ENCODE peak calls at places on chromosomes 3 and 15, in ten cellular contexts. One of them, this sample, is unnamed. For H3K4me1, the result is how much of the 10 kb centered on the place peaks cover.

GRCh38 chr3:136296960-136297359 is 46.8 kb downstream of the PCCB start:
- DNase-seq in cardiac muscle cell: no peak
- DNase-seq in fibroblast of lung: no peak
- DNase-seq in right lobe of liver: no peak
- DNase-seq in ovary: no peak
- DNase-seq in psoas muscle: no peak
- DNase-seq in heart right ventricle: no peak
- DNase-seq in CD8-positive, alpha-beta memory T cell: no peak
- DNase-seq in CD4-positive, alpha-beta memory T cell: no peak
- DNase-seq in SJSA1: no peak
- DNase-seq in this sample: no peak

GRCh38 chr3:23712095-23712494 is 93.7 kb upstream of the UBE2E1 start:
- DNase-seq in cardiac muscle cell: no peak
- DNase-seq in fibroblast of lung: no peak
- DNase-seq in right lobe of liver: no peak
- DNase-seq in ovary: no peak
- DNase-seq in psoas muscle: no peak
- DNase-seq in heart right ventricle: no peak
- DNase-seq in CD8-positive, alpha-beta memory T cell: no peak
- DNase-seq in CD4-positive, alpha-beta memory T cell: no peak
- DNase-seq in SJSA1: no peak
- DNase-seq in this sample: no peak

GRCh38 chr3:170397579-170398177 is 21.0 kb upstream of the CLDN11 start:
- DNase-seq in cardiac muscle cell: no peak
- DNase-seq in fibroblast of lung: no peak
- DNase-seq in right lobe of liver: no peak
- DNase-seq in ovary: no peak
- DNase-seq in psoas muscle: no peak
- DNase-seq in heart right ventricle: no peak
- DNase-seq in CD8-positive, alpha-beta memory T cell: no peak
- DNase-seq in CD4-positive, alpha-beta memory T cell: no peak
- DNase-seq in SJSA1: no peak
- DNase-seq in this sample: no peak

GRCh38 chr3:51681453-51681852 is 10.4 kb downstream of the TEX264 start:
- DNase-seq in cardiac muscle cell: no peak
- DNase-seq in fibroblast of lung: no peak
- DNase-seq in right lobe of liver: peak
- DNase-seq in ovary: no peak
- DNase-seq in psoas muscle: no peak
- DNase-seq in heart right ventricle: no peak
- DNase-seq in CD8-positive, alpha-beta memory T cell: peak
- DNase-seq in CD4-positive, alpha-beta memory T cell: peak
- DNase-seq in SJSA1: no peak
- DNase-seq in this sample: no peak

GRCh38 chr3:38120690-38121450 is 16.1 kb downstream of the ACAA1 start:
- DNase-seq in cardiac muscle cell: no peak
- DNase-seq in fibroblast of lung: no peak
- DNase-seq in right lobe of liver: peak
- DNase-seq in ovary: no peak
- DNase-seq in psoas muscle: no peak
- DNase-seq in heart right ventricle: no peak
- DNase-seq in CD8-positive, alpha-beta memory T cell: no peak
- DNase-seq in CD4-positive, alpha-beta memory T cell: no peak
- DNase-seq in SJSA1: no peak
- DNase-seq in this sample: peak

GRCh38 chr15:93126496-93127083 is 37.6 kb upstream of the RGMA start:
- DNase-seq in cardiac muscle cell: no peak
- DNase-seq in fibroblast of lung: no peak
- DNase-seq in right lobe of liver: no peak
- DNase-seq in ovary: no peak
- DNase-seq in psoas muscle: peak
- DNase-seq in heart right ventricle: peak
- DNase-seq in CD8-positive, alpha-beta memory T cell: no peak
- DNase-seq in CD4-positive, alpha-beta memory T cell: no peak
- DNase-seq in SJSA1: no peak
- DNase-seq in this sample: no peak

GRCh38 chr15:78726870-78727551 is 84.3 kb downstream of the ADAMTS7 start:
- DNase-seq in cardiac muscle cell: peak
- DNase-seq in fibroblast of lung: no peak
- DNase-seq in right lobe of liver: no peak
- DNase-seq in ovary: no peak
- DNase-seq in psoas muscle: no peak
- DNase-seq in heart right ventricle: no peak
- DNase-seq in CD8-positive, alpha-beta memory T cell: no peak
- DNase-seq in CD4-positive, alpha-beta memory T cell: no peak
- DNase-seq in SJSA1: peak
- DNase-seq in this sample: no peak

GRCh38 chr15:71106802-71107500 is 8.3 kb upstream of the THSD4 start:
- DNase-seq in cardiac muscle cell: no peak
- DNase-seq in fibroblast of lung: no peak
- DNase-seq in right lobe of liver: no peak
- DNase-seq in ovary: no peak
- DNase-seq in psoas muscle: no peak
- DNase-seq in heart right ventricle: no peak
- DNase-seq in CD8-positive, alpha-beta memory T cell: no peak
- DNase-seq in CD4-positive, alpha-beta memory T cell: no peak
- DNase-seq in SJSA1: no peak
- DNase-seq in this sample: no peak

GRCh38 chr3:197482001-197482400 is 73.8 kb downstream of the BDH1 start:
- DNase-seq in cardiac muscle cell: no peak
- DNase-seq in fibroblast of lung: peak
- DNase-seq in right lobe of liver: no peak
- DNase-seq in ovary: no peak
- DNase-seq in psoas muscle: no peak
- DNase-seq in heart right ventricle: no peak
- DNase-seq in CD8-positive, alpha-beta memory T cell: no peak
- DNase-seq in CD4-positive, alpha-beta memory T cell: no peak
- DNase-seq in SJSA1: no peak
- DNase-seq in this sample: no peak

GRCh38 chr3:20111836-20112235 is 71.6 kb downstream of the KAT2B start:
- DNase-seq in cardiac muscle cell: no peak
- DNase-seq in fibroblast of lung: no peak
- DNase-seq in right lobe of liver: no peak
- DNase-seq in ovary: no peak
- DNase-seq in psoas muscle: no peak
- DNase-seq in heart right ventricle: no peak
- DNase-seq in CD8-positive, alpha-beta memory T cell: no peak
- DNase-seq in CD4-positive, alpha-beta memory T cell: no peak
- DNase-seq in SJSA1: no peak
- DNase-seq in this sample: no peak

GRCh38 chr15:39362832-39363561 is 217.9 kb upstream of the THBS1 start:
- DNase-seq in cardiac muscle cell: no peak
- DNase-seq in fibroblast of lung: peak
- DNase-seq in right lobe of liver: no peak
- DNase-seq in ovary: no peak
- DNase-seq in psoas muscle: no peak
- DNase-seq in heart right ventricle: no peak
- DNase-seq in CD8-positive, alpha-beta memory T cell: no peak
- DNase-seq in CD4-positive, alpha-beta memory T cell: no peak
- DNase-seq in SJSA1: peak
- DNase-seq in this sample: no peak

GRCh38 chr15:92637621-92638020 is 18.0 kb downstream of the FAM174B start:
- DNase-seq in cardiac muscle cell: no peak
- DNase-seq in fibroblast of lung: no peak
- DNase-seq in right lobe of liver: no peak
- DNase-seq in ovary: peak
- DNase-seq in psoas muscle: no peak
- DNase-seq in heart right ventricle: peak
- DNase-seq in CD8-positive, alpha-beta memory T cell: no peak
- DNase-seq in CD4-positive, alpha-beta memory T cell: no peak
- DNase-seq in SJSA1: peak
- DNase-seq in this sample: peak

GRCh38 chr3:179149951-179150350 is 1.8 kb downstream of the PIK3CA start:
- DNase-seq in cardiac muscle cell: no peak
- DNase-seq in fibroblast of lung: peak
- DNase-seq in right lobe of liver: no peak
- DNase-seq in ovary: no peak
- DNase-seq in psoas muscle: no peak
- DNase-seq in heart right ventricle: no peak
- DNase-seq in CD8-positive, alpha-beta memory T cell: no peak
- DNase-seq in CD4-positive, alpha-beta memory T cell: no peak
- DNase-seq in SJSA1: no peak
- DNase-seq in this sample: no peak

GRCh38 chr3:179146911-179147570 is 1.1 kb upstream of the PIK3CA start:
- DNase-seq in cardiac muscle cell: peak
- DNase-seq in fibroblast of lung: peak
- DNase-seq in right lobe of liver: no peak
- DNase-seq in ovary: no peak
- DNase-seq in psoas muscle: no peak
- DNase-seq in heart right ventricle: no peak
- DNase-seq in CD8-positive, alpha-beta memory T cell: no peak
- DNase-seq in CD4-positive, alpha-beta memory T cell: peak
- DNase-seq in SJSA1: no peak
- DNase-seq in this sample: no peak

GRCh38 chr3:179148446-179149238 is 485 bp downstream of the PIK3CA start:
- DNase-seq in cardiac muscle cell: peak
- DNase-seq in fibroblast of lung: peak
- DNase-seq in right lobe of liver: peak
- DNase-seq in ovary: peak
- DNase-seq in psoas muscle: peak
- DNase-seq in heart right ventricle: peak
- DNase-seq in CD8-positive, alpha-beta memory T cell: peak
- DNase-seq in CD4-positive, alpha-beta memory T cell: peak
- DNase-seq in SJSA1: peak
- DNase-seq in this sample: peak

GRCh38 chr3:179149239-179149887 is 1.2 kb downstream of the PIK3CA start:
- DNase-seq in cardiac muscle cell: peak
- DNase-seq in fibroblast of lung: peak
- DNase-seq in right lobe of liver: no peak
- DNase-seq in ovary: peak
- DNase-seq in psoas muscle: no peak
- DNase-seq in heart right ventricle: no peak
- DNase-seq in CD8-positive, alpha-beta memory T cell: no peak
- DNase-seq in CD4-positive, alpha-beta memory T cell: peak
- DNase-seq in SJSA1: no peak
- DNase-seq in this sample: peak

GRCh38 chr3:179147571-179148445 is at the start of gene PIK3CA:
- DNase-seq in cardiac muscle cell: peak
- DNase-seq in fibroblast of lung: peak
- DNase-seq in right lobe of liver: peak
- DNase-seq in ovary: peak
- DNase-seq in psoas muscle: peak
- DNase-seq in heart right ventricle: peak
- DNase-seq in CD8-positive, alpha-beta memory T cell: peak
- DNase-seq in CD4-positive, alpha-beta memory T cell: peak
- DNase-seq in SJSA1: peak
- DNase-seq in this sample: peak
- H3K4me1 ChIP-seq in cardiac muscle cell: under half
- H3K4me1 ChIP-seq in fibroblast of lung: under half
- H3K4me1 ChIP-seq in right lobe of liver: under half
- H3K4me1 ChIP-seq in ovary: under half
- H3K4me1 ChIP-seq in psoas muscle: under half
- H3K4me1 ChIP-seq in heart right ventricle: under half
- H3K4me1 ChIP-seq in CD8-positive, alpha-beta memory T cell: under half
- H3K4me1 ChIP-seq in CD4-positive, alpha-beta memory T cell: under half
- H3K4me1 ChIP-seq in SJSA1: under half
- H3K4me1 ChIP-seq in this sample: under half

DNA sequence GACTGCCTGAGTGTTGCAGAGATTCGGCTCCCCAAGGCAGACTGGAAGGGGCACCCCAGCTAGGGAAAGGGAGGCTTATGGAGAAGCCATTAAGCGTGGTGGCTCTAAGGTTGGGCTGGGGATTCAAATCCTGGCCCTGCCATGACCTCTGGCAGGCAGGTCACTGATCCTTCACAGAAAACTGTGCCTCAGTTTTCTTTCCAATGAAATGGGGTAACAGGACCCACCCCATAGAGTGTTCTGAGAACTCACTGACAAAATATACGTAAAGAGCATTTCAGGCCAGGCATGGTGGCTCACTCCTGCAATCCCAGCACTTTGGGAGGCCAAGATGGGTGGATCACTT is 34.6 kb downstream of the DNASE1L3 start:
- DNase-seq in cardiac muscle cell: no peak
- DNase-seq in fibroblast of lung: no peak
- DNase-seq in right lobe of liver: no peak
- DNase-seq in ovary: no peak
- DNase-seq in psoas muscle: no peak
- DNase-seq in heart right ventricle: no peak
- DNase-seq in CD8-positive, alpha-beta memory T cell: no peak
- DNase-seq in CD4-positive, alpha-beta memory T cell: no peak
- DNase-seq in SJSA1: no peak
- DNase-seq in this sample: no peak
- H3K27ac ChIP-seq in cardiac muscle cell: no peak
- H3K27ac ChIP-seq in fibroblast of lung: no peak
- H3K27ac ChIP-seq in right lobe of liver: peak
- H3K27ac ChIP-seq in ovary: peak
- H3K27ac ChIP-seq in psoas muscle: no peak
- H3K27ac ChIP-seq in heart right ventricle: peak
- H3K27ac ChIP-seq in CD8-positive, alpha-beta memory T cell: no peak
- H3K27ac ChIP-seq in CD4-positive, alpha-beta memory T cell: no peak
- H3K27ac ChIP-seq in SJSA1: no peak
- H3K27ac ChIP-seq in this sample: peak

GRCh38 chr3:109642042-109642441 is 304.7 kb upstream of the DPPA4 start:
- DNase-seq in cardiac muscle cell: no peak
- DNase-seq in fibroblast of lung: no peak
- DNase-seq in right lobe of liver: no peak
- DNase-seq in ovary: no peak
- DNase-seq in psoas muscle: no peak
- DNase-seq in heart right ventricle: no peak
- DNase-seq in CD8-positive, alpha-beta memory T cell: no peak
- DNase-seq in CD4-positive, alpha-beta memory T cell: no peak
- DNase-seq in SJSA1: no peak
- DNase-seq in this sample: no peak

GRCh38 chr3:109644332-109644731 is 307.0 kb upstream of the DPPA4 start:
- DNase-seq in cardiac muscle cell: no peak
- DNase-seq in fibroblast of lung: no peak
- DNase-seq in right lobe of liver: no peak
- DNase-seq in ovary: no peak
- DNase-seq in psoas muscle: no peak
- DNase-seq in heart right ventricle: no peak
- DNase-seq in CD8-positive, alpha-beta memory T cell: no peak
- DNase-seq in CD4-positive, alpha-beta memory T cell: no peak
- DNase-seq in SJSA1: no peak
- DNase-seq in this sample: no peak

GRCh38 chr3:109643590-109643989 is 306.2 kb upstream of the DPPA4 start:
- DNase-seq in cardiac muscle cell: no peak
- DNase-seq in fibroblast of lung: peak
- DNase-seq in right lobe of liver: no peak
- DNase-seq in ovary: no peak
- DNase-seq in psoas muscle: no peak
- DNase-seq in heart right ventricle: no peak
- DNase-seq in CD8-positive, alpha-beta memory T cell: no peak
- DNase-seq in CD4-positive, alpha-beta memory T cell: no peak
- DNase-seq in SJSA1: no peak
- DNase-seq in this sample: no peak

GRCh38 chr3:109640146-109640652 is 302.9 kb upstream of the DPPA4 start:
- DNase-seq in cardiac muscle cell: no peak
- DNase-seq in fibroblast of lung: no peak
- DNase-seq in right lobe of liver: no peak
- DNase-seq in ovary: no peak
- DNase-seq in psoas muscle: no peak
- DNase-seq in heart right ventricle: no peak
- DNase-seq in CD8-positive, alpha-beta memory T cell: no peak
- DNase-seq in CD4-positive, alpha-beta memory T cell: no peak
- DNase-seq in SJSA1: no peak
- DNase-seq in this sample: no peak
- H3K4me1 ChIP-seq in cardiac muscle cell: under half
- H3K4me1 ChIP-seq in fibroblast of lung: under half
- H3K4me1 ChIP-seq in right lobe of liver: under half
- H3K4me1 ChIP-seq in ovary: under half
- H3K4me1 ChIP-seq in psoas muscle: under half
- H3K4me1 ChIP-seq in heart right ventricle: under half
- H3K4me1 ChIP-seq in CD8-positive, alpha-beta memory T cell: under half
- H3K4me1 ChIP-seq in CD4-positive, alpha-beta memory T cell: under half
- H3K4me1 ChIP-seq in SJSA1: under half
- H3K4me1 ChIP-seq in this sample: under half

GRCh38 chr3:108588616-108589015 is 622 bp downstream of the CIP2A start:
- DNase-seq in cardiac muscle cell: no peak
- DNase-seq in fibroblast of lung: peak
- DNase-seq in right lobe of liver: no peak
- DNase-seq in ovary: no peak
- DNase-seq in psoas muscle: no peak
- DNase-seq in heart right ventricle: no peak
- DNase-seq in CD8-positive, alpha-beta memory T cell: no peak
- DNase-seq in CD4-positive, alpha-beta memory T cell: no peak
- DNase-seq in SJSA1: no peak
- DNase-seq in this sample: no peak
- H3K27ac ChIP-seq in cardiac muscle cell: peak
- H3K27ac ChIP-seq in fibroblast of lung: peak
- H3K27ac ChIP-seq in right lobe of liver: peak
- H3K27ac ChIP-seq in ovary: no peak
- H3K27ac ChIP-seq in psoas muscle: peak
- H3K27ac ChIP-seq in heart right ventricle: peak
- H3K27ac ChIP-seq in CD8-positive, alpha-beta memory T cell: peak
- H3K27ac ChIP-seq in CD4-positive, alpha-beta memory T cell: peak
- H3K27ac ChIP-seq in SJSA1: peak
- H3K27ac ChIP-seq in this sample: peak